ENCODE peak calls at places on chromosomes 7 and 10, in ten cellular contexts. V, D, Q, K, M, G, Z, A, Y and F are unnamed samples.

GRCh38 chr7:444606-445005 is 75.0 kb downstream of the PDGFA start:
- DNase-seq in V (peak; percentile 36), D (no peak), Q (no peak), K (no peak), M (no peak), G (no peak), Z (no peak), A (no peak), Y (no peak), F (no peak)

GRCh38 chr10:104254493-104255243 is at the start of gene GSTO1:
- DNase-seq in V (peak; percentile 82), D (peak; percentile 67), Q (peak; percentile 77), K (peak; percentile 92), M (peak; percentile 87), G (peak; percentile 74), Z (peak; percentile 72), A (peak; percentile 74), Y (peak; percentile 93), F (peak; percentile 43)

GRCh38 chr10:69831231-69831855 is 29.6 kb downstream of the COL13A1 start:
- DNase-seq in V (no peak), D (no peak), Q (no peak), K (no peak), M (no peak), G (no peak), Z (no peak), A (no peak), Y (no peak), F (no peak)

GRCh38 chr7:151999337-152000090 is 26.0 kb upstream of the GALNT11 start:
- DNase-seq in V (peak; percentile 72), D (no peak), Q (no peak), K (no peak), M (no peak), G (no peak), Z (no peak), A (no peak), Y (no peak), F (no peak)

GRCh38 chr7:1474736-1475135 is 15.5 kb upstream of the MICALL2 start:
- DNase-seq in V (no peak), D (no peak), Q (no peak), K (no peak), M (no peak), G (no peak), Z (no peak), A (no peak), Y (no peak), F (no peak)

GRCh38 chr10:101311440-101312067 is 42.4 kb upstream of the BTRC start:
- DNase-seq in V (peak; percentile 25), D (no peak), Q (peak; percentile 36), K (no peak), M (no peak), G (no peak), Z (peak; percentile 26), A (no peak), Y (no peak), F (no peak)

GRCh38 chr7:99380032-99380822 is 5.7 kb downstream of the ARPC1B start:
- DNase-seq in V (peak; percentile 74), D (no peak), Q (no peak), K (peak; percentile 67), M (no peak), G (peak; percentile 40), Z (no peak), A (no peak), Y (no peak), F (no peak)

GRCh38 chr10:112565434-112566053 is 118.5 kb downstream of the VTI1A start:
- DNase-seq in V (peak; percentile 86), D (peak; percentile 79), Q (peak; percentile 41), K (no peak), M (no peak), G (no peak), Z (peak; percentile 81), A (peak; percentile 13), Y (no peak), F (peak; percentile 44)

GRCh38 chr10:116848032-116848911 is 1.0 kb upstream of the ENO4 start:
- DNase-seq in V (no peak), D (no peak), Q (no peak), K (no peak), M (no peak), G (no peak), Z (no peak), A (peak; percentile 33), Y (no peak), F (peak; percentile 66)

GRCh38 chr7:148915211-148915610 is 31.1 kb upstream of the EZH2 start:
- DNase-seq in V (no peak), D (no peak), Q (no peak), K (no peak), M (no peak), G (no peak), Z (no peak), A (no peak), Y (no peak), F (no peak)

GRCh38 chr7:78510580-78511188 is 712.1 kb downstream of the PHTF2 start:
- DNase-seq in V (peak; percentile 62), D (peak; percentile 62), Q (peak; percentile 55), K (no peak), M (no peak), G (no peak), Z (peak; percentile 49), A (peak; percentile 27), Y (no peak), F (peak; percentile 80)
- H3K9me3 ChIP-seq in V (no peaks in the 10 kb centered on the region), D (no peaks in the 10 kb centered on the region), Q (no peaks in the 10 kb centered on the region), K (no peaks in the 10 kb centered on the region), M (no peaks in the 10 kb centered on the region), G (no peaks in the 10 kb centered on the region), Z (no peaks in the 10 kb centered on the region), A (no peaks in the 10 kb centered on the region), Y (peaks cover 2% of the 10 kb centered on the region), F (no peaks in the 10 kb centered on the region)

DNA sequence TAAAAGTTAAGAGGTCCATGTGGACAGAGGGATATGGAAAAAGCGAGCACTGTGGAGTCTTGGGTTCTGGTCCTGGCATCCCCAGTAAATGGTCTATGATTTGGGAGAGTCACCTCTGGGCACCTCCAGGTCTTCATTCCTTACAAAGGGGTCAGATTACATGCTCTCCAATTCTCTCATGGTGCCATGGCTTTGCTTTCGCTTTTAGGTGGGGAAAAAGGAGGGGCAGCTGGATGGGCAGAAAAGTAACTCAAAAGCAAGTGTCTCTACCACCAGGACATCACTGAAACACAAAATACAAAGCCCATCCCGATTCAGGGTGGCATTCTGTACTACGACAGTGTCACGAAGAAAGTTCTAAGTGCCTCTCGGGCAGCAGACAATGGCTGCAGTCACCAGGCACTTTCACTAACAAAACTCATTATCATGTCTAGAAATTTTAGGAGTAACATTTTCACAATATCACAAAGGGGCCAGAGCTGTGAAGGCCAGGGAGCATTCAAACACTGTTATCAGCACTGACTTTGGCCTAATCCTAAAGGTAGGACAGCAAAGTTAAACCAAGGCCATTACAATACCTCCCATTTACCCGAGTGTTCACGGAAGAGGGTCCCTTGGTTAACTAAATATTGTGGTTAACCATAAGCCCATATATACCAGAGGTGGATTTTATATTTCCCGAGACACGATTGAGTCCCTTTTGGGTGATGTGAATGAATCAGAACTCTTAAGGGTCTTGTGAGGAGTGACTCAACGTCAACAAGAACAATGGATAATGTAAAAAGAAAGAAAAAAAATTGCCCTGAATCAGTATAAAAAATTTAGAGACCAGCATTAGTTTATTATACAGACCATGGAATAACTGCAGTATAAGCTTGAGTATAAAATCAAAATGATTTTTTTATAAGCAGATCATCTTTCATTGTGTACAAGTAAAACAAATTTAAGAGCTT is 2.5 kb downstream of the PSAP start:
- DNase-seq in V (no peak), D (no peak), Q (no peak), K (no peak), M (no peak), G (no peak), Z (no peak), A (no peak), Y (peak; percentile 14), F (no peak)
- H3K4me1 ChIP-seq in V (peaks cover 23% of the 10 kb centered on the region), D (peaks cover 18% of the 10 kb centered on the region), Q (peaks cover 64% of the 10 kb centered on the region), K (peaks cover 66% of the 10 kb centered on the region), M (peaks cover 82% of the 10 kb centered on the region), G (peaks cover 72% of the 10 kb centered on the region), Z (peaks cover 7% of the 10 kb centered on the region), A (peaks cover 6% of the 10 kb centered on the region), Y (no peaks in the 10 kb centered on the region), F (peaks cover 12% of the 10 kb centered on the region)

GRCh38 chr10:48453451-48454301 is 147.2 kb downstream of the MAPK8 start:
- DNase-seq in V (no peak), D (no peak), Q (peak; percentile 6), K (no peak), M (no peak), G (no peak), Z (no peak), A (no peak), Y (no peak), F (no peak)

GRCh38 chr10:48455392-48456151 is 149.1 kb downstream of the MAPK8 start:
- DNase-seq in V (no peak), D (no peak), Q (peak; percentile 7), K (no peak), M (no peak), G (no peak), Z (no peak), A (no peak), Y (peak; percentile 62), F (no peak)

GRCh38 chr10:48455055-48455391 is 148.5 kb downstream of the MAPK8 start:
- DNase-seq in V (no peak), D (no peak), Q (peak; percentile 7), K (no peak), M (no peak), G (no peak), Z (no peak), A (no peak), Y (no peak), F (no peak)

GRCh38 chr10:48452879-48453412 is 146.5 kb downstream of the MAPK8 start:
- DNase-seq in V (no peak), D (no peak), Q (peak; percentile 12), K (no peak), M (no peak), G (no peak), Z (no peak), A (no peak), Y (no peak), F (no peak)

DNA sequence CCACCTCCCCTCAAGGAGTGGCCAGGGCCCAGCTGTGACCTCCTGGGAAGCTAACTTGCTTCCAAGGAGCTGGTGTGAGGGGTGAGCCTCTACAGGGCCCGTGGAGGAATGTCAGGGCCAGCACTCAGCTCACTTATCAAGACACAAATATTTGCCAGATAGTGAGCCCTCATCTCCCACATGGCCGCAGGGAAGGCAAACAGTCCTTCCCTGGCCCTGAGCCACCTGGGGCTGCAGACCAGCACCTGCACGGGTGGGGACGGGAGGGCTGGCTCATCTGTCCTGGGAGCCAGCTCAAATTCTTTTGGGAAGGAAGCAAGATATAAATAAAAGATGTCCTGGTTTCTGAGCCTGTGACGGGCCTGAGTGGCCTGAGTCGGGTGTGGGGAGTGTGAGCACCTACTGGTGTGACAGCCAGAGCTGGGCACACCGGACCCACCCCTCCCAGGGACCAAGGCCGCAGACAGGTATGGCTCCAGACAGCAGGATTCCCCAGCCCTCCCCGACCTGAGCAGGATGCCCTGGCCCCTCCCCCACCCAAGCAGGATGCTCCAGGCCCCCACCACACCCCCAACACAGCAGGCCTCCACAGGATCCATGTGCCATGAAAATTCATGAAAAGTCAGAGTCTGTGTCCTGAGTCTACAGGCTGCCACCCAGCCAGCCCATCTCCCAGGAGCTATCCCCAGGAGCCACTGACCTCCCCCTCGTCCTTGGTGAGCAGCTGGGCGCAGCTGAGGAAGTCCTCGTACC is 148.0 kb downstream of the MAPK8 start:
- DNase-seq in V (peak; percentile 17), D (no peak), Q (peak; percentile 16), K (no peak), M (no peak), G (no peak), Z (peak; percentile 44), A (no peak), Y (peak; percentile 69), F (no peak)
- H3K9me3 ChIP-seq in V (no peaks in the 10 kb centered on the region), D (no peaks in the 10 kb centered on the region), Q (no peaks in the 10 kb centered on the region), K (no peaks in the 10 kb centered on the region), M (no peaks in the 10 kb centered on the region), G (no peaks in the 10 kb centered on the region), Z (no peaks in the 10 kb centered on the region), A (no peaks in the 10 kb centered on the region), Y (no peaks in the 10 kb centered on the region), F (no peaks in the 10 kb centered on the region)

GRCh38 chr7:44881066-44881600 is 4.2 kb downstream of the PURB start:
- DNase-seq in V (peak; percentile 40), D (no peak), Q (no peak), K (no peak), M (no peak), G (no peak), Z (no peak), A (no peak), Y (no peak), F (no peak)
- H3K4me1 ChIP-seq in V (peaks cover 35% of the 10 kb centered on the region), D (peaks cover 45% of the 10 kb centered on the region), Q (peaks cover 54% of the 10 kb centered on the region), K (peaks cover 62% of the 10 kb centered on the region), M (peaks cover 87% of the 10 kb centered on the region), G (peaks cover 71% of the 10 kb centered on the region), Z (peaks cover 40% of the 10 kb centered on the region), A (peaks cover 24% of the 10 kb centered on the region), Y (peaks cover 18% of the 10 kb centered on the region), F (peaks cover 38% of the 10 kb centered on the region)